ENCODE peak calls at places on chromosome 17, in four cellular contexts. One of them, this sample, is unnamed.

GRCh38 chr17:7204828-7205461 is 14.7 kb downstream of the DLG4 start:
- DNase-seq in AG04450: peak
- DNase-seq in pancreas: peak
- DNase-seq in choroid plexus epithelial cell: peak
- DNase-seq in this sample: peak

GRCh38 chr17:7438050-7438614 is 1.2 kb upstream of the FGF11 start:
- DNase-seq in choroid plexus epithelial cell: no peak
- DNase-seq in AG04450: no peak
- DNase-seq in pancreas: peak
- DNase-seq in this sample: peak

GRCh38 chr17:48504953-48505352 is 25.9 kb downstream of the HOXB1 start:
- DNase-seq in choroid plexus epithelial cell: no peak
- DNase-seq in AG04450: no peak
- DNase-seq in pancreas: no peak
- DNase-seq in this sample: no peak

GRCh38 chr17:80527016-80527645 is 17.5 kb upstream of the RPTOR start:
- DNase-seq in choroid plexus epithelial cell: no peak
- DNase-seq in AG04450: no peak
- DNase-seq in pancreas: no peak
- DNase-seq in this sample: no peak

GRCh38 chr17:43671075-43671692 is 9.5 kb upstream of the MEOX1 start:
- DNase-seq in AG04450: no peak
- DNase-seq in choroid plexus epithelial cell: no peak
- DNase-seq in pancreas: no peak
- DNase-seq in this sample: peak

GRCh38 chr17:67662712-67663111 is 55.0 kb upstream of the NOL11 start:
- DNase-seq in choroid plexus epithelial cell: no peak
- DNase-seq in AG04450: no peak
- DNase-seq in pancreas: no peak
- DNase-seq in this sample: no peak

GRCh38 chr17:38428643-38429371 is 543 bp downstream of the ARHGAP23 start:
- DNase-seq in AG04450: no peak
- DNase-seq in choroid plexus epithelial cell: peak
- DNase-seq in pancreas: no peak
- DNase-seq in this sample: peak

GRCh38 chr17:2701161-2701995 is 10.2 kb downstream of the CLUH start:
- DNase-seq in pancreas: no peak
- DNase-seq in AG04450: no peak
- DNase-seq in choroid plexus epithelial cell: no peak
- DNase-seq in this sample: no peak

GRCh38 chr17:901964-902363 is 77.6 kb downstream of the NXN start:
- DNase-seq in AG04450: no peak
- DNase-seq in pancreas: no peak
- DNase-seq in choroid plexus epithelial cell: no peak
- DNase-seq in this sample: no peak

GRCh38 chr17:34386925-34387550 is 24.0 kb upstream of the CCL1 start:
- DNase-seq in pancreas: no peak
- DNase-seq in choroid plexus epithelial cell: no peak
- DNase-seq in AG04450: no peak
- DNase-seq in this sample: no peak

GRCh38 chr17:77888242-77889134 is 70.0 kb upstream of the TNRC6C start:
- DNase-seq in choroid plexus epithelial cell: no peak
- DNase-seq in pancreas: no peak
- DNase-seq in AG04450: no peak
- DNase-seq in this sample: peak

GRCh38 chr17:77889135-77889505 is 69.4 kb upstream of the TNRC6C start:
- DNase-seq in pancreas: no peak
- DNase-seq in AG04450: no peak
- DNase-seq in choroid plexus epithelial cell: no peak
- DNase-seq in this sample: no peak

GRCh38 chr17:77891602-77892001 is 66.9 kb upstream of the TNRC6C start:
- DNase-seq in AG04450: no peak
- DNase-seq in choroid plexus epithelial cell: no peak
- DNase-seq in pancreas: no peak
- DNase-seq in this sample: no peak

GRCh38 chr17:77890771-77891170 is 67.7 kb upstream of the TNRC6C start:
- DNase-seq in AG04450: no peak
- DNase-seq in pancreas: no peak
- DNase-seq in choroid plexus epithelial cell: no peak
- DNase-seq in this sample: no peak

GRCh38 chr17:77889866-77890760 is 68.4 kb upstream of the TNRC6C start:
- DNase-seq in choroid plexus epithelial cell: no peak
- DNase-seq in AG04450: no peak
- DNase-seq in pancreas: no peak
- DNase-seq in this sample: no peak
- TF ChIP-seq CTCF in choroid plexus epithelial cell: no peak
- TF ChIP-seq CTCF in AG04450: no peak
- TF ChIP-seq CTCF in pancreas: no peak
- TF ChIP-seq CTCF in this sample: no peak

GRCh38 chr17:46822388-46822921 is 4.0 kb upstream of the WNT3 start:
- DNase-seq in choroid plexus epithelial cell: no peak
- DNase-seq in pancreas: no peak
- DNase-seq in AG04450: no peak
- DNase-seq in this sample: no peak
- TF ChIP-seq CTCF in choroid plexus epithelial cell: peak
- TF ChIP-seq CTCF in pancreas: peak
- TF ChIP-seq CTCF in AG04450: peak
- TF ChIP-seq CTCF in this sample: peak

DNA sequence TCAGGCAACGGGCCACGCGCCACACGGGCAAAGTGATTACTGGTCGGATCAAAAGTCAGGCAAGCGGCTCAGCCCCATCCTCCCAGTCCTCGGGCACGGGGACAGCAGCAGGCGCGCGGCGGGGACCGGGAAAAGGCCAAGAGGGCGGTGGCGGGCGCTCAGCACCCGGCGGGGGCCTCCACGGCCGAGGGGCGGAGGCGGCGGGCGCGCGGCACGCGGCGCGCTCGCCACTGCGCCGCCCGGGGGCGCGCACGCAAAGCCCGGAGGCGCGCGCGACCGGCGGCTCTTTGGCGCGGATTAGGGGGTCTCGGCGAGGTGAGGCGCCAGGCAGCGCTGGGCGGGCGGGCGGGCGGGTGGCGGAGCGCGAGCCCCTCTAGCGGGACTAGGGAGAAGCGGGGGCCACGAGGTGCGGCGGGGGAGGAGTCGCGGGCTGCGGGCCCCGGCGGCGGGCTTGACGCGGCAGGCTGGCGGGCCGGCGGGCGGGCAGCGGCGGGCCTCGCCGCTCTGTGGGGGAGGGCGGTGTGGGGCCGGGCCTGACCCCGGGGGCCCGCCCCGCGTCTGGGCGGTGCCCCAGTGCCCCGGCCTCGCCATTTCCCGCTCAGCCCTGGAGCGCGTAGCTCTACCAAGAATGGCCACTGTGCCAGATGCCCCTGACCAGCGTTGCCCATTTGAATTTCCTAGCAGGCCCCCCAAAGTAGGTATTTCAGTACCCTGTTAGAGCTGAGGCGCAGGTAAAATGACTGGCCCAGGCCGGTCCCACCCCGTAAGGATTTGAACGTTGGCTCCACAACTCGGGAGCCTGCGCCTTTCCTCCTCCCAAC is at the start of the genes ACACA and TADA2A:
- DNase-seq in pancreas: peak
- DNase-seq in choroid plexus epithelial cell: peak
- DNase-seq in AG04450: no peak
- DNase-seq in this sample: peak
- TF ChIP-seq CTCF in pancreas: no peak
- TF ChIP-seq CTCF in choroid plexus epithelial cell: no peak
- TF ChIP-seq CTCF in AG04450: no peak
- TF ChIP-seq CTCF in this sample: no peak

GRCh38 chr17:31061678-31062077 is 33.1 kb upstream of the NF1 start:
- DNase-seq in choroid plexus epithelial cell: no peak
- DNase-seq in pancreas: no peak
- DNase-seq in AG04450: no peak
- DNase-seq in this sample: no peak
- TF ChIP-seq CTCF in choroid plexus epithelial cell: peak
- TF ChIP-seq CTCF in pancreas: no peak
- TF ChIP-seq CTCF in AG04450: peak
- TF ChIP-seq CTCF in this sample: peak

GRCh38 chr17:8574687-8575086 is 55.8 kb downstream of the MYH10 start:
- DNase-seq in choroid plexus epithelial cell: peak
- DNase-seq in AG04450: no peak
- DNase-seq in pancreas: no peak
- DNase-seq in this sample: peak
- TF ChIP-seq CTCF in choroid plexus epithelial cell: peak
- TF ChIP-seq CTCF in AG04450: peak
- TF ChIP-seq CTCF in pancreas: no peak
- TF ChIP-seq CTCF in this sample: peak

DNA sequence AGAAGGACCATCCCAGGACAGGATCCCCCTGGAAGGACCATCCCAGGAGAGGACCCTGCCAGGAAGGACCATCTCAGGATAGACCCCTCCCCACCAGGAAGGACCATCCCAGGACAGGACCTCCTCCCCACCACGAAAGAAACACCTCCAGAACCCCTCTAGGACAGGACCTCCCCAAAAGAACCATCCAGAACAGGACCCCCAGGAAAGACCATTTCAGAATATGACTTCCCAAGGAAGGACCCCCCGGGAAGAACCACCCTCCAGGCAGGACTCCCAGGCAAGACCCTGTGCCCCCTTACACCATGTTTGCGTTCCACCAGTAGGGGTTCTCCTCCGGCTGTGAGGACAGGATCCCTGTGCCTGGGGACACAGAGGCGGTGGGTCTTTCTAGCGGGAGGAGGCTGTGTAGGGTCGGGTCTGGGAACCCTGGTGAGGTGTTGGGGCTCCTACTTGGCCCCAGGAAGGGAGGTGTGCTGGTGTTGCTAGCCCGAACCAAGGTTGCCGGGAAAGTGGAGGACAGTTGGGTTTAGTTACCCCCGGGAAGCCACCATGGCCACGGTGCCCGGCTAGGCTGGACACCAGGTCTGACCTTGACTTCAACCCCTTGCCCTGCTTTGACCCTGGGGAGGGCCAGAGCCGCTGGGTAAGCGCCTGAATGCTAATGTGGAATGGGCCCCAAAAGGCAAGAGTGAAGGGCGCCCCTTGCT is 2.2 kb downstream of the NOTUM start:
- DNase-seq in AG04450: no peak
- DNase-seq in pancreas: no peak
- DNase-seq in choroid plexus epithelial cell: no peak
- DNase-seq in this sample: no peak
- TF ChIP-seq CTCF in AG04450: no peak
- TF ChIP-seq CTCF in pancreas: no peak
- TF ChIP-seq CTCF in choroid plexus epithelial cell: peak
- TF ChIP-seq CTCF in this sample: no peak

GRCh38 chr17:66313325-66313724 is 10.9 kb downstream of the PRKCA start:
- DNase-seq in choroid plexus epithelial cell: no peak
- DNase-seq in pancreas: no peak
- DNase-seq in AG04450: no peak
- DNase-seq in this sample: no peak

GRCh38 chr17:66308856-66309255 is 6.4 kb downstream of the PRKCA start:
- DNase-seq in AG04450: no peak
- DNase-seq in pancreas: no peak
- DNase-seq in choroid plexus epithelial cell: no peak
- DNase-seq in this sample: no peak

GRCh38 chr17:66312912-66313311 is 10.5 kb downstream of the PRKCA start:
- DNase-seq in AG04450: no peak
- DNase-seq in choroid plexus epithelial cell: no peak
- DNase-seq in pancreas: no peak
- DNase-seq in this sample: no peak

GRCh38 chr17:66309793-66310192 is 7.4 kb downstream of the PRKCA start:
- DNase-seq in choroid plexus epithelial cell: no peak
- DNase-seq in AG04450: no peak
- DNase-seq in pancreas: no peak
- DNase-seq in this sample: no peak

DNA sequence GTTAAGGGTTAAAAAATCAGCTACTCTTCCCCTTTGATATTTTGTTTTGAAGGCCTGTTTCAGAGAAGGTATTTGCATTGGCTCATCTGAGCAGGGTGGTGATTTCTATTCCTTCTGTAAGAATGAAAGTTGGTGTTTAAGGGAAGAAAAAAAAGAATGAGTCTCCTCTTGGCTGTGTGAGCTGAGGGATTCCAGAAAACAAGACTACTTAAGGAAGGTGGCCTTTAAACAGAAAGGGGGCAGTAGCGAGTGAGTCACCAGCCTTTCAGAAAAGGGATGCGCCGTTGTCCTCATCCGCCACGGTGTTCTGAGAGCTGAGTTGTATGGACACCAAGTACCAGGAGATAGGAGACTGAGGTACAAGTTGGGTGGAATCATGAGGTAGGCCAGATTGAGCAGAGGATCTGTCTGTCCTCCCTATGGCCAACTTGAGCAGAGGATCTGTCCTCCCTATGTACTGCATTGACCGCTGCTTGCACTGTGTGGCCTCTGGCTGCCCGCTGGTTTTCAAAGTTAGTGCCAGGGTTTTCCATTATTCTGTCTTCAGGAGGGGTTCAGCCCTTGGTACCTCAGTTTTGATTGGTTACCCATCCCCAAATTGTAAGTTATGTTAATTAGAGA is 8.2 kb downstream of the PRKCA start:
- DNase-seq in AG04450: no peak
- DNase-seq in pancreas: no peak
- DNase-seq in choroid plexus epithelial cell: no peak
- DNase-seq in this sample: no peak
- TF ChIP-seq CTCF in AG04450: peak
- TF ChIP-seq CTCF in pancreas: no peak
- TF ChIP-seq CTCF in choroid plexus epithelial cell: peak
- TF ChIP-seq CTCF in this sample: peak

DNA sequence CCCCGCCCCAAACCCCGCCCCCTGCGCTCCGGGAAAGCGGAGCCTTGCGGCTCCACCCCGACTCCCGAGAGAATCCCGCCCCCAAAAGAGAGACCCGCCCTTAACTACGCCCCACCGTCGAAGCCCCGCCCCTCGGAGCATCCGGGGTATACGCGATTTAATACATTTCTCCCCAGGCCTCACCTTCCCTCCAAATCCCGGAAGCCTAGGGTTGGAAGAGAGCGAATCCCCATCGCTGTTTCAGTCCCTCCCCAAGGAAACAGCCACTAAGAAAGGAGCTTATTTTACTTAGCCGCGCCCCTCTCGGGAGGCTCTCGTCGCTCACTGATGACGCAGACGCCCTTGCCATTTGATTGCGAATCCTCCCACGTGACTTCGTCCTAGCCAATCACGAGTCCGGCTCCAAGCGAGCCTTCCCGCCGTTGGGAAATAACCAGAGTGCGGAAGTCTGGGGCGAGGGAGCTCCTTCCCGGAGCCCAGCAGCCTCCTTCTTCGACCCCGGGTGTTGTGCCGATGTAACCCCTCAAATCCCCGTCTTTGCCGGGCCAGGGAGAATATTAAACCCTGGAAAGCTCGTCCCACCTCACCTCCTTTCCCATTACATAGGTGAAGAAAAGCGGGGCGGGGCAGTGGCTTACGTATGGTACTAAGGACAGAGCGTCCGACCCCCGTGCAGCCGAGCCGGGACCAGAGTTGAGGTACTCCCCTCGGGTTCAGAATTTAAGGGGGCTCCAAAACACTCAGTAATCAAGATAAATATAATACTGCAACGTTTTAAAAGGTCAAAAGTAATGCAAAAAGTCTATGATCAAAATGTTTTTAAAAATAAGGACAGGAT is 461 bp upstream of the FDXR start:
- DNase-seq in AG04450: peak
- DNase-seq in choroid plexus epithelial cell: peak
- DNase-seq in pancreas: peak
- DNase-seq in this sample: peak
- TF ChIP-seq CTCF in AG04450: no peak
- TF ChIP-seq CTCF in choroid plexus epithelial cell: no peak
- TF ChIP-seq CTCF in pancreas: no peak
- TF ChIP-seq CTCF in this sample: no peak

GRCh38 chr17:66654764-66655163 is 180.2 kb upstream of the CACNG5 start:
- DNase-seq in AG04450: no peak
- DNase-seq in pancreas: no peak
- DNase-seq in choroid plexus epithelial cell: no peak
- DNase-seq in this sample: no peak
- TF ChIP-seq CTCF in AG04450: no peak
- TF ChIP-seq CTCF in pancreas: no peak
- TF ChIP-seq CTCF in choroid plexus epithelial cell: no peak
- TF ChIP-seq CTCF in this sample: no peak

This sample was measured in fibroblast of villous mesenchyme.